ENCODE peak calls at places on chromosomes 13 and 19, in eight cellular contexts. I is tibial nerve, V is stomach, R is ovary, U is transverse colon, D is K562, B is GM12878, L is SK-N-SH. J is an unnamed sample.

GRCh38 chr13:81017525-81018152 is 676.7 kb upstream of the SPRY2 start:
- DNase-seq in L (peak; percentile 44), V (no peak), R (no peak), B (no peak), I (no peak), U (no peak), D (peak; percentile 10), J (no peak)

GRCh38 chr13:88068975-88069374 is 397.8 kb downstream of the SLITRK5 start:
- DNase-seq in L (no peak), V (no peak), R (no peak), U (no peak), B (no peak), I (no peak), D (no peak), J (no peak)

GRCh38 chr13:40968416-40969000 is 50.6 kb downstream of the ELF1 start:
- DNase-seq in B (no peak), L (no peak), V (no peak), D (no peak), U (no peak), I (no peak), R (no peak), J (no peak)

GRCh38 chr19:40398417-40399056 is 8.6 kb upstream of the HIPK4 start:
- DNase-seq in U (peak; percentile 46), L (peak; percentile 78), V (peak; percentile 44), B (no peak), I (no peak), R (peak; percentile 70), D (peak; percentile 92), J (no peak)

GRCh38 chr13:107271226-107271625 is 703.3 kb upstream of the ARGLU1 start:
- DNase-seq in B (no peak), D (no peak), R (no peak), U (no peak), L (peak; percentile 36), I (no peak), V (no peak), J (no peak)

GRCh38 chr19:21824679-21825078 is 11.3 kb downstream of the ZNF43 start:
- DNase-seq in I (no peak), L (no peak), U (no peak), R (no peak), D (no peak), B (no peak), V (no peak), J (no peak)

GRCh38 chr19:47186337-47187022 is 44.5 kb downstream of the BBC3 start:
- DNase-seq in U (peak; percentile 30), L (peak; percentile 41), B (peak; percentile 89), D (no peak), I (no peak), R (no peak), V (no peak), J (no peak)

GRCh38 chr13:44219808-44220544 is 153.6 kb upstream of the SERP2 start:
- DNase-seq in V (no peak), R (no peak), D (no peak), U (no peak), L (no peak), I (no peak), B (no peak), J (no peak)

GRCh38 chr19:1775951-1776605 is 22.8 kb downstream of the ONECUT3 start:
- DNase-seq in R (no peak), U (no peak), B (no peak), L (peak; percentile 37), V (no peak), D (no peak), I (no peak), J (no peak)

GRCh38 chr13:33292712-33293111 is 7.2 kb upstream of the STARD13 start:
- DNase-seq in R (no peak), V (no peak), L (no peak), I (no peak), D (no peak), B (no peak), U (no peak), J (no peak)

GRCh38 chr19:35534803-35535480 is 1.7 kb downstream of the GAPDHS start:
- DNase-seq in I (no peak), L (no peak), U (no peak), B (no peak), V (no peak), D (no peak), R (no peak), J (no peak)

GRCh38 chr13:23960566-23961156 is 63.4 kb upstream of the C1QTNF9B start:
- DNase-seq in B (no peak), D (no peak), L (no peak), R (no peak), V (no peak), I (no peak), U (no peak), J (no peak)

GRCh38 chr19:50147462-50148423 is 15.3 kb downstream of the IZUMO2 start:
- DNase-seq in D (peak; percentile 88), V (peak; percentile 87), L (peak; percentile 80), R (peak; percentile 87), B (peak; percentile 11), I (peak; percentile 70), U (peak; percentile 86), J (peak; percentile 91)

GRCh38 chr13:29702912-29703351 is 107.4 kb upstream of the SLC7A1 start:
- DNase-seq in L (no peak), V (no peak), B (no peak), I (no peak), R (no peak), D (no peak), U (no peak), J (peak; percentile 66)

GRCh38 chr13:75633285-75633684 is 2.8 kb upstream of the LMO7 start:
- DNase-seq in D (no peak), U (no peak), V (no peak), L (no peak), I (no peak), R (no peak), B (no peak), J (no peak)

DNA sequence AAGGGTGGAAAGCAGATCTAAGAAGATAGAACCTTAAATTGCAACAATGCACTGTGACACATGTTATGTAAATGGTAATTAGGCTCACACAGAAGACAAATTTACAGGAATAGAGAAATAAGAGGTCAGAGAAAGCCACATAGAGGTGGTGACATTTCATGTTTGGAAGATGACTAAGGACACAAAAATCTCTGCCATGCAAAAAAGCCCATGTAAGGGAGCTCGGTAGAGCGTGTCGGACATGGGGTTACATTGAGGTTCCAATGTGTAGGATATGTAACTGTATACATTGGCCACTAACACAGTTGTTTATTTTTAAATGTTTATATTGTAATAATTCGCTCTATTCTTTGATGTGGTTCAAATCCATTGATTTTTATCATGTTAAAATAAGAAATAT is 33.7 kb downstream of the SUGT1 start:
- DNase-seq in V (no peak), B (no peak), I (no peak), U (no peak), R (no peak), D (no peak), L (no peak), J (no peak)
- H3K36me3 ChIP-seq in V (peaks cover 90% of the 10 kb centered on the region), B (peaks cover 5% of the 10 kb centered on the region), I (peaks cover 9% of the 10 kb centered on the region), U (no peaks in the 10 kb centered on the region), R (no peaks in the 10 kb centered on the region), D (peaks cover 48% of the 10 kb centered on the region), L (peaks cover 52% of the 10 kb centered on the region), J (peaks cover 57% of the 10 kb centered on the region)

GRCh38 chr13:101492251-101492910 is 39.9 kb downstream of the ITGBL1 start:
- DNase-seq in I (no peak), R (no peak), L (no peak), D (no peak), U (no peak), V (no peak), B (no peak), J (no peak)
- TF ChIP-seq EP300 in I (peak; percentile 16), R (no peak), L (no peak), D (no peak), U (no peak), V (no peak), B (no peak), J (no peak)

DNA sequence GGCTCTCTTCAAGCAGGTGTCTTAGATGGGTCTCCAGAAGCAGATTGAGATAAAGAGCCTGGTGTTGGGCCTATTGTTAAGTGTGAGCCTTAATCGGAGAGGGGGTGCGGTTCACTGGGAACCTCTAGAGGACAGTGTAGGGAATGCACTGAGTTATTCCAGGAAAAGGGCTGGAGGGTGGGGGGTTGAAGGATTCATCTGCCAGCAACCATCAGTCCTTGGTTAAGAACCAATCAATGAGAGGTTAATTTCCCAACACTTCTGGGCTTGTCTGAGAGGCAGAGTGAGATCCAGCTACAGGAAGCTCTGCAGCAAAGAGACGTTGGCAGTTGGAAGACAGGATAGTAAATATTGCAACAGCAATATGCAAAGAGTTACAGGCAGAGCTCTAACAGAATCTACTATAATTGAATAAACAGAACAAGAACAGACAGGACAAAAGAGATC is 28.7 kb downstream of the CYP4F2 start:
- DNase-seq in D (peak; percentile 80), B (no peak), V (peak; percentile 42), I (no peak), U (peak; percentile 33), R (no peak), L (peak; percentile 66), J (no peak)
- H3K27me3 ChIP-seq in D (peaks cover 6% of the 10 kb centered on the region), B (no peaks in the 10 kb centered on the region), V (peaks cover 25% of the 10 kb centered on the region), I (peaks cover 11% of the 10 kb centered on the region), U (peaks cover 29% of the 10 kb centered on the region), R (no peaks in the 10 kb centered on the region), L (peaks cover 12% of the 10 kb centered on the region), J (peaks cover 22% of the 10 kb centered on the region)

GRCh38 chr19:48450441-48450840 is 4.7 kb downstream of the GRWD1 start:
- DNase-seq in I (no peak), U (no peak), B (no peak), D (no peak), V (no peak), R (no peak), L (peak; percentile 18), J (no peak)

GRCh38 chr19:48450863-48451262 is 4.5 kb upstream of the KCNJ14 start:
- DNase-seq in R (no peak), B (no peak), V (no peak), D (no peak), L (peak; percentile 21), I (no peak), U (no peak), J (no peak)

GRCh38 chr19:48452255-48452654 is 3.1 kb upstream of the KCNJ14 start:
- DNase-seq in R (no peak), B (no peak), D (peak; percentile 20), I (no peak), V (peak; percentile 39), U (peak; percentile 46), L (no peak), J (no peak)

GRCh38 chr19:48454150-48454730 is 1.1 kb upstream of the KCNJ14 start:
- DNase-seq in I (no peak), V (no peak), R (no peak), D (no peak), L (peak; percentile 30), B (no peak), U (no peak), J (no peak)

DNA sequence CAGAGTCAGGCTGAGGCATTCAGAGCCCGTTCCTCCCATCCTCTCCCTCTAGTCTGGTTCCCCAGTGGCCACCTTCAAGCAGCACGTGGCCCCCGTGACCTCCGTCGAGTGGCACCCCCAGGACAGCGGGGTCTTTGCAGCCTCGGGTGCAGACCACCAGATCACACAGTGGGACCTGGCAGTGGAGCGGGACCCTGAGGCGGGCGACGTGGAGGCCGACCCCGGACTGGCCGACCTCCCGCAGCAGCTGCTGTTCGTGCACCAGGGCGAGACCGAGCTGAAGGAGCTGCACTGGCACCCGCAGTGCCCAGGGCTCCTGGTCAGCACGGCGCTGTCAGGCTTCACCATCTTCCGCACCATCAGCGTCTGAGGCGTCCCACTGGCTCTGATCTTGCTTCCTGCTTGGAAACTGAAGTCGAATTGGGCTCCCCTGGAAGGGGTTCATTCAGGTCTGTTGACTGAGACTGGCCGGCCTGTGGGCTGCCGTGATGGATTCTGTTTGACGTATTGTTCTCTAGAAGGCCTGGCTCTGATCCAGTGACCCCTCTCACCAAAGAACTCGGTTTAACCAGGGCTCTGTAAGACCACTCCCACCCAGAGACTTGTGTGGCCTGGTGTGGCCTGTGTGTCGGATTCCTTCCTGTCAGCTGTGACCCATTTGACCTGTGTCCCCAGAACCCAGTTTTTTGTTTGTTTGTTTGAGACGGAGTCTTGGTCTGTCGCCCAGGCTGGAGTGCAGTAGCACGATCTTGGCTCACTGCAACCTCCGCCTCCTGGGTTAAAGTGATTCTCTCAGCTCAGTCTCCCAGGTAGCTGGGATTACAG is 2.5 kb upstream of the KCNJ14 start:
- DNase-seq in V (no peak), R (no peak), D (no peak), B (no peak), U (no peak), L (peak; percentile 17), I (no peak), J (no peak)
- H3K36me3 ChIP-seq in V (peaks cover 99% of the 10 kb centered on the region), R (no peaks in the 10 kb centered on the region), D (peaks cover 98% of the 10 kb centered on the region), B (peaks cover 29% of the 10 kb centered on the region), U (no peaks in the 10 kb centered on the region), L (peaks cover 32% of the 10 kb centered on the region), I (peaks cover 41% of the 10 kb centered on the region), J (peaks cover 83% of the 10 kb centered on the region)

J was measured in suprapubic skin.